ENCODE peak calls at places on chromosomes 2 and 18, in six cellular contexts. R, S, V, G, C and T are unnamed samples.

GRCh38 chr2:44668336-44668735 is 273.2 kb upstream of the SIX3 start:
- DNase-seq in S (no peak), G (no peak), C (peak), R (no peak), V (no peak), T (no peak)

GRCh38 chr2:209525834-209526281 is 102.0 kb downstream of the MAP2 start:
- DNase-seq in G (peak), V (peak), R (no peak), S (no peak), C (no peak), T (peak)

GRCh38 chr18:10798727-10799435 is 273.1 kb downstream of the NAPG start:
- DNase-seq in R (no peak), S (no peak), V (peak), C (peak), G (peak), T (peak)

GRCh38 chr2:11364565-11364887 is 20.1 kb upstream of the ROCK2 start:
- DNase-seq in R (no peak), V (no peak), C (no peak), S (no peak), G (no peak), T (no peak)

GRCh38 chr2:186687774-186688173 is 6.1 kb upstream of the FAM171B start:
- DNase-seq in S (no peak), C (no peak), V (no peak), G (peak), R (no peak), T (no peak)

GRCh38 chr2:28394997-28395333 is 2.3 kb downstream of the FOSL2 start:
- DNase-seq in C (no peak), S (no peak), G (no peak), V (no peak), R (no peak), T (no peak)

GRCh38 chr2:8453904-8454302 is 228.0 kb upstream of the ID2 start:
- DNase-seq in S (no peak), C (no peak), V (no peak), G (peak), R (no peak), T (peak)

GRCh38 chr18:63963610-63964256 is 6.1 kb upstream of the SERPINB8 start:
- DNase-seq in S (peak), R (peak), V (peak), C (no peak), G (peak), T (peak)

GRCh38 chr2:64859208-64860161 is 129.7 kb upstream of the SLC1A4 start:
- DNase-seq in C (peak), G (peak), S (no peak), R (peak), V (peak), T (peak)

GRCh38 chr2:204948822-204949221 is 403.5 kb downstream of the PARD3B start:
- DNase-seq in G (no peak), R (no peak), S (no peak), V (no peak), C (no peak), T (no peak)

GRCh38 chr2:97950329-97951154 is 45.2 kb downstream of the TMEM131 start:
- DNase-seq in C (no peak), S (no peak), V (peak), R (no peak), G (peak), T (peak)

GRCh38 chr2:134276381-134277172 is 22.7 kb downstream of the MGAT5 start:
- DNase-seq in C (no peak), R (no peak), S (no peak), V (peak), G (peak), T (no peak)

GRCh38 chr2:21754164-21754788 is 630.5 kb downstream of the TDRD15 start:
- DNase-seq in R (no peak), S (no peak), V (no peak), G (no peak), C (no peak), T (no peak)

GRCh38 chr2:240919161-240919781 is 13.1 kb downstream of the CROCC2 start:
- DNase-seq in R (peak), V (no peak), G (no peak), C (no peak), S (no peak), T (no peak)

GRCh38 chr18:40841473-40841872 is 1113.6 kb upstream of the PIK3C3 start:
- DNase-seq in G (peak), S (no peak), C (no peak), R (no peak), V (peak), T (peak)

GRCh38 chr2:100242891-100243670 is 79.2 kb downstream of the LONRF2 start:
- DNase-seq in G (peak), V (peak), R (peak), S (peak), C (peak), T (peak)

GRCh38 chr2:134934641-134935040 is 16.0 kb downstream of the CCNT2 start:
- DNase-seq in R (no peak), C (no peak), G (no peak), V (peak), S (no peak), T (no peak)

GRCh38 chr18:8705280-8705940 is at the start of gene MTCL1:
- DNase-seq in S (peak), G (no peak), C (peak), V (peak), R (no peak), T (peak)

GRCh38 chr2:159076233-159076632 is 107.8 kb downstream of the TANC1 start:
- DNase-seq in G (peak), R (no peak), V (no peak), C (no peak), S (no peak), T (peak)

GRCh38 chr2:192042126-192042525 is 152.6 kb downstream of the TMEFF2 start:
- DNase-seq in S (no peak), C (no peak), R (no peak), G (no peak), V (no peak), T (no peak)

GRCh38 chr2:62856228-62857040 is 150.9 kb downstream of the EHBP1 start:
- DNase-seq in G (no peak), R (no peak), S (no peak), V (no peak), C (no peak), T (no peak)

GRCh38 chr2:71935291-71935848 is 212.3 kb downstream of the CYP26B1 start:
- DNase-seq in R (peak), V (no peak), G (no peak), S (no peak), C (no peak), T (peak)
- H3K4me3 ChIP-seq in R (no peak), V (no peak), G (no peak), S (no peak), C (no peak), T (no peak)

DNA sequence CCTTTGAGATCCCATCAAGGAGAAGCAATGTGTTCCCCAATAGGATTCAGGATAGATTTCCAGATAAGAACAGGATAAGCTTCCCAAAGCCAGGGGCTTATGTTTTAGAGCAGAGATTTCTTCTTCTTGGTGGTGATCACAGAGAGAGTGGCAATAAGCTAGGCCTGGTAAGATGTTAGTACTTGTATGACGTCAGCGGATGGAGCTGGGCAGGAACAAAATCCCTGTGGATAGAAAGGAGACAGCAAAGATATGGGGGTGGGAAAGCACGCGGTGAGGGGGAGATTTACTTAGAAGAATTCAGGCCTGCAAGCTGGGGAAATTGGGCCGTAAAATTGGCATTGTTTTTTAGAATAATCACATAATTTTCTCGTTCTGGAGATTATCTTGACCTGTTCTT is 323.0 kb downstream of the MTX2 start:
- DNase-seq in R (no peak), S (no peak), G (no peak), V (no peak), C (no peak), T (no peak)
- TF ChIP-seq CTCF in R (no peak), S (no peak), G (no peak), V (no peak), C (no peak), T (no peak)

DNA sequence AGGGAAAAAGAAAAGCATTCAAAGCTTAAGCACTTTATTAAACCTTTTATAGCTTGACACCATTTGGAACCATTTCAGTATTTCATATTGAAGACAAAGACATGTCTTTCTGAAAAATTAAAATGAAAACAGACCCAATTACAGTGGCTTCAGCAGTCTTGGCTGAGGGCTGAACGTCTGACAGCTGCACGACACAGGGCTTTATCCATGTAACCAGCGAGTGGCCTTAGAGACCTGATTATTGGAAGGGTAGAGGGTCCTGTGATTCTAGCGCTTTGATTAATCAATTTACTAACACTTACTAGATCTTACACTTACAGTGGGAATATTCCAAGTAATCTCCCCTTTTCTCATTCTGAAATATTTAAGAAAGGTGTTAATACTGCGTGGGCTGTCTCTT is 113.0 kb downstream of the ADCYAP1 start:
- DNase-seq in C (no peak), G (no peak), S (no peak), V (no peak), R (no peak), T (no peak)
- H3K4me3 ChIP-seq in C (no peak), G (no peak), S (no peak), V (no peak), R (no peak), T (no peak)

GRCh38 chr2:24492283-24493272 is 1.5 kb downstream of the NCOA1 start:
- DNase-seq in V (peak), S (no peak), R (peak), G (no peak), C (no peak), T (no peak)

GRCh38 chr2:24491626-24492282 is 700 bp downstream of the NCOA1 start:
- DNase-seq in G (no peak), S (peak), R (peak), V (no peak), C (peak), T (peak)

GRCh38 chr2:24489942-24490673 is 946 bp upstream of the NCOA1 start:
- DNase-seq in C (peak), G (peak), R (no peak), S (no peak), V (peak), T (peak)

GRCh38 chr2:24489465-24489864 is 1.6 kb upstream of the NCOA1 start:
- DNase-seq in R (no peak), V (no peak), G (no peak), S (no peak), C (no peak), T (no peak)

DNA sequence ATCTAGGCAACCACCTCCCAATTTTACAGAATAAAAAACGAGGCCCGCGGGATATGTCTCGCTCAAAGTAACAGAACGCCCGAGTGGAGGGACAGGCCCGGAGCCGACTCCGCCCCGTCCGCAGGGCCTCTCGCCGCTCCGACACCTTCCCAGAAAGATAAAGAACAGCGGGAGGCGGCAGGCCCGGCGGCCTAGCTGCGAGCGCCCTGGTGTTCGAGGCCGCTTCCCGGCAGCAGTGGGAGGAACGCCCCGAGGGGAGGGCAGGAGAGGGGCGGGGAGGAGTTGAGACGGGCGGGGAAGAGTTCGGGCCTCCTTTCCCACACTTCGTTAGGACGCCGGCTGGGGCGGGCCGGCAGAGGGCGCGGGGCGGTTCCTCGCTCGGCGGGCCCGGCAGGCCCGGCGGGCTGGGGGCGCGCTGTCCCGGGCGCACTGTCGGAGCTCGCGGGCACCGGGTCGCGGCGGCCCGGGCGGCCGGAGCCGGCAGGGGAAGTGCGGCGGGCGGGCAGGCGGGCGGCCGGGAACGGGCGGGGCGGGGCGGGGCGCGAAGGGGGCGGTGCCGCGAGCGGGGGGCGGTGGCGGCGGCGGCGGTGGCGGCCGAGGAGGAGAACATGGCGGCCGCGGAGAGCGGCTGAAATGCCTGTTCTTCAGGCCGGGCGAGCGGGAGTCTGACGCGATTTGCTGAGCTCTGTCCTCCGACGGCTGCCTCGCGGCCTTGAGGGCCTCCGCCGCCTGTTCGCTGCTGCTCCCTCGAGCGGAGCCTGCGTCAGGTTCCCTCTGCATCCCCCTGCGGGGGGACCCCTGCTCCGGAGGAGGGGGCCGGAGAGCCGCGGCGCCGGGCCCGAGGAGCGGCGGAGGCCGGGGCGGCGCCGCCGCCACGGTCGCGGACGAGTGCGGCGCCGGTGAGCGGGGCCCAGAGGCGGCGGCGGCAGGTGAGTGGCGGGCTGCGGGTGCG is at the start of gene NCOA1:
- DNase-seq in R (peak), C (peak), V (peak), S (peak), G (peak), T (peak)
- TF ChIP-seq CTCF in R (peak), C (peak), V (no peak), S (no peak), G (peak), T (no peak)

GRCh38 chr2:54897420-54898310 is 152.6 kb downstream of the RTN4 start:
- DNase-seq in R (no peak), G (no peak), V (no peak), S (no peak), C (no peak), T (no peak)
- H3K4me3 ChIP-seq in R (no peak), G (no peak), V (no peak), S (no peak), C (no peak), T (no peak)

DNA sequence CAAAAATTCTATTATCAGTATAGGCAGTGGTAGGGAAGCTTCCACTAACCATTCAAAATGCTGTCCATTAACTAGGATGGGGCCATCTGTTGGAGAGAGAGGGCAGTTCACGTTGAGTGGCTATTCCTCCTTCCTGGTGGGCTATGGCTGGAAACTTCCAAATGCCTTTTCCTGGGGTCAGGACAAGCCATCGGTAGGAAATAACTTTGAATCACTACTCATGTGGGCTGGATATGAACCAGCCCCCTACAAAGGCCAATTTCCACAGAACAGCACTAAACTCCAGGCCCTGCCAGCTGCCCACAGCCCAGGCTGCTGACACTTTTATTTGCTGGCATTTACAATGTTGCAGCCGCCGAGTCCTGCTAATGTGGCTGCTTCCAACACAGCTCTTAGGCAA is 156.1 kb upstream of the HNRNPA3 start:
- DNase-seq in C (no peak), V (no peak), S (no peak), R (no peak), G (no peak), T (no peak)
- TF ChIP-seq CTCF in C (no peak), V (no peak), S (no peak), R (no peak), G (no peak), T (peak)

GRCh38 chr18:13291299-13291698 is 72.7 kb downstream of the LDLRAD4 start:
- DNase-seq in V (no peak), G (no peak), C (no peak), S (no peak), R (no peak), T (no peak)
- H3K4me3 ChIP-seq in V (no peak), G (no peak), C (no peak), S (no peak), R (no peak), T (no peak)

DNA sequence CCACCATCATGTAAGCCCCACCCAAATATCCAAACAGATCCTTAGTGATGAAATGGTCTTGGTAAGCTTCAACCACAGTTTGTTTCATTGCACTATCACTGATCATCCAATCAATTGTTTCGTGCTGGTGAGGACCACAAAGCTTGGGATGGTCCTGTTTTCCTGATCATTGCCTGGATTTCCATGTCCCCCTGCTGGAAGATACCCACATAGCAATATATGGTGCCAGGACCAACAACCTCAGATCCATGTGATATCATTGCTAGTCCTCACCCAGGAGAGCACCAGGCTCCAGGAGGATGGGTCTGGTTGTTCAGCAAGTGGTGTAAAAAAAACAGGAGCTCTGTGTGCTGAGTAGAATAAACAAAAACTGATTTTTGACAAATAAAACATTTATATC is 206.5 kb upstream of the SH3BP4 start:
- DNase-seq in G (no peak), S (no peak), R (no peak), V (no peak), C (peak), T (no peak)
- TF ChIP-seq CTCF in G (peak), S (no peak), R (no peak), V (peak), C (no peak), T (no peak)